ENCODE peak calls at places on chromosomes 13 and 19, in eight cellular contexts. Z is CD4-positive, alpha-beta T cell; K is neural progenitor cell; A is nephron progenitor cell; X is mucosa of descending colon; R is neural crest cell; F is heart right ventricle; Y is cardiac fibroblast. E is an unnamed sample.

GRCh38 chr13:42279080-42279479 is 7.1 kb downstream of the AKAP11 start:
- DNase-seq in Z (no peak), K (no peak), A (no peak), X (no peak), R (no peak), F (no peak), Y (no peak), E (no peak)

GRCh38 chr19:49098795-49099194 is 13.5 kb downstream of the SNRNP70 start:
- DNase-seq in Z (no peak), K (no peak), A (no peak), X (no peak), R (no peak), F (no peak), Y (no peak), E (no peak)

GRCh38 chr19:51714848-51715247 is 8.9 kb downstream of the HAS1 start:
- DNase-seq in Z (no peak), K (no peak), A (no peak), X (no peak), R (no peak), F (no peak), Y (peak; percentile 59), E (no peak)

GRCh38 chr13:66859078-66859477 is 371.1 kb downstream of the PCDH9 start:
- DNase-seq in Z (no peak), K (no peak), A (no peak), X (no peak), R (no peak), F (no peak), Y (no peak), E (peak; percentile 11)

GRCh38 chr13:31204592-31204991 is 4.8 kb downstream of the B3GLCT start:
- DNase-seq in Z (no peak), K (no peak), A (no peak), X (no peak), R (no peak), F (no peak), Y (peak; percentile 50), E (peak; percentile 60)

GRCh38 chr13:23205807-23206206 is 25.0 kb downstream of the SGCG start:
- DNase-seq in Z (no peak), K (no peak), A (no peak), X (no peak), R (no peak), F (no peak), Y (no peak), E (no peak)

GRCh38 chr13:95039415-95039814 is 261.8 kb downstream of the ABCC4 start:
- DNase-seq in Z (no peak), K (no peak), A (no peak), X (no peak), R (no peak), F (no peak), Y (no peak), E (no peak)

GRCh38 chr13:40974460-40975407 is 44.4 kb downstream of the ELF1 start:
- DNase-seq in Z (peak; percentile 21), K (peak; percentile 66), A (peak; percentile 6), X (peak; percentile 55), R (no peak), F (no peak), Y (peak; percentile 84), E (peak; percentile 61)

GRCh38 chr19:16405091-16405490 is 66.7 kb downstream of the EPS15L1 start:
- DNase-seq in Z (no peak), K (no peak), A (no peak), X (no peak), R (no peak), F (no peak), Y (no peak), E (no peak)

GRCh38 chr13:32840840-32841713 is 175.1 kb upstream of the KL start:
- DNase-seq in Z (no peak), K (no peak), A (no peak), X (no peak), R (no peak), F (peak; percentile 47), Y (peak; percentile 18), E (peak; percentile 35)

GRCh38 chr19:34999498-35000337 is at the start of gene GRAMD1A:
- DNase-seq in Z (peak; percentile 57), K (peak; percentile 94), A (peak; percentile 86), X (peak; percentile 87), R (peak; percentile 72), F (peak; percentile 90), Y (peak; percentile 96), E (peak; percentile 93)

GRCh38 chr13:110989331-110989730 is 74.5 kb upstream of the ANKRD10 start:
- DNase-seq in Z (no peak), K (no peak), A (no peak), X (no peak), R (no peak), F (no peak), Y (no peak), E (no peak)

GRCh38 chr13:110696776-110697175 is 9.1 kb downstream of the CARS2 start:
- DNase-seq in Z (no peak), K (no peak), A (no peak), X (no peak), R (no peak), F (no peak), Y (no peak), E (no peak)

GRCh38 chr13:48165063-48165462 is 67.9 kb upstream of the ITM2B start:
- DNase-seq in Z (no peak), K (no peak), A (no peak), X (no peak), R (no peak), F (no peak), Y (no peak), E (no peak)

GRCh38 chr19:39154626-39155100 is 29.1 kb downstream of the PAK4 start:
- DNase-seq in Z (no peak), K (no peak), A (no peak), X (peak; percentile 55), R (no peak), F (no peak), Y (no peak), E (no peak)

GRCh38 chr13:35763805-35764170 is 287.3 kb upstream of the MAB21L1 start:
- DNase-seq in Z (no peak), K (no peak), A (no peak), X (no peak), R (no peak), F (no peak), Y (no peak), E (no peak)

GRCh38 chr13:106393776-106394175 is 141.7 kb downstream of the EFNB2 start:
- DNase-seq in Z (no peak), K (no peak), A (no peak), X (no peak), R (no peak), F (no peak), Y (no peak), E (peak; percentile 76)

GRCh38 chr19:45451181-45451849 is 16.5 kb upstream of the FOSB start:
- DNase-seq in Z (no peak), K (no peak), A (no peak), X (peak; percentile 54), R (no peak), F (no peak), Y (peak; percentile 69), E (no peak)

GRCh38 chr19:15337202-15337601 is 4.9 kb upstream of the BRD4 start:
- DNase-seq in Z (no peak), K (no peak), A (no peak), X (no peak), R (no peak), F (no peak), Y (peak; percentile 58), E (no peak)

GRCh38 chr13:31950121-31950810 is 81.3 kb upstream of the FRY start:
- DNase-seq in Z (no peak), K (no peak), A (no peak), X (no peak), R (no peak), F (no peak), Y (no peak), E (no peak)

GRCh38 chr13:34416833-34417425 is 525.1 kb upstream of the NBEA start:
- DNase-seq in Z (no peak), K (no peak), A (no peak), X (peak; percentile 12), R (no peak), F (peak; percentile 74), Y (peak; percentile 68), E (no peak)

GRCh38 chr13:74204606-74205312 is 70.6 kb upstream of the KLF12 start:
- DNase-seq in Z (no peak), K (no peak), A (no peak), X (no peak), R (no peak), F (no peak), Y (no peak), E (no peak)

GRCh38 chr13:26254583-26255102 is 714 bp downstream of the CDK8 start:
- DNase-seq in Z (peak; percentile 35), K (peak; percentile 68), A (peak; percentile 58), X (peak; percentile 71), R (peak; percentile 23), F (peak; percentile 44), Y (peak; percentile 33), E (peak; percentile 48)

GRCh38 chr13:20826301-20826700 is 52.5 kb upstream of the EEF1AKMT1 start:
- DNase-seq in Z (no peak), K (no peak), A (no peak), X (no peak), R (no peak), F (no peak), Y (no peak), E (no peak)

GRCh38 chr13:20831254-20831653 is 57.5 kb upstream of the EEF1AKMT1 start:
- DNase-seq in Z (no peak), K (no peak), A (no peak), X (no peak), R (no peak), F (no peak), Y (no peak), E (no peak)

GRCh38 chr13:20826810-20827560 is 53.2 kb upstream of the EEF1AKMT1 start:
- DNase-seq in Z (no peak), K (no peak), A (no peak), X (no peak), R (no peak), F (no peak), Y (no peak), E (no peak)

GRCh38 chr13:20831933-20832332 is 58.2 kb upstream of the EEF1AKMT1 start:
- DNase-seq in Z (no peak), K (no peak), A (no peak), X (no peak), R (no peak), F (no peak), Y (no peak), E (no peak)

GRCh38 chr13:20828540-20829364 is 55.0 kb upstream of the EEF1AKMT1 start:
- DNase-seq in Z (peak; percentile 4), K (peak; percentile 72), A (peak; percentile 16), X (peak; percentile 52), R (peak; percentile 14), F (peak; percentile 52), Y (peak; percentile 75), E (peak; percentile 76)
- TF ChIP-seq CTCF in Z (peak; percentile 79), K (peak; percentile 85), A (peak; percentile 64), X (no peak), R (peak; percentile 85), F (peak; percentile 87), Y (peak; percentile 85), E (peak; percentile 65)

GRCh38 chr13:82294226-82294625 is 1588.0 kb downstream of the SLITRK1 start:
- DNase-seq in Z (no peak), K (no peak), A (no peak), X (no peak), R (no peak), F (no peak), Y (no peak), E (no peak)
- TF ChIP-seq CTCF in Z (no peak), K (peak; percentile 18), A (no peak), X (no peak), R (no peak), F (no peak), Y (no peak), E (no peak)

GRCh38 chr19:5225486-5226345 is 114.9 kb downstream of the PTPRS start:
- DNase-seq in Z (no peak), K (peak; percentile 39), A (peak; percentile 54), X (no peak), R (peak; percentile 45), F (no peak), Y (no peak), E (no peak)
- TF ChIP-seq CTCF in Z (peak; percentile 20), K (peak; percentile 55), A (peak; percentile 46), X (no peak), R (peak; percentile 56), F (peak; percentile 36), Y (peak; percentile 45), E (peak; percentile 16)

GRCh38 chr13:28548872-28549271 is 53.9 kb upstream of the FLT1 start:
- DNase-seq in Z (no peak), K (peak; percentile 31), A (no peak), X (no peak), R (no peak), F (no peak), Y (no peak), E (no peak)
- TF ChIP-seq CTCF in Z (no peak), K (peak; percentile 45), A (no peak), X (no peak), R (no peak), F (no peak), Y (no peak), E (no peak)